ENCODE peak calls at places on chromosomes 1 and 21, in six cellular contexts. A, S, V, T, X and G are unnamed samples.

GRCh38 chr1:31524196-31524967 is 51.9 kb upstream of the TINAGL1 start:
- DNase-seq in V (no peak), A (no peak), X (no peak), T (no peak), S (no peak), G (no peak)

GRCh38 chr1:116290085-116290670 is 82.9 kb upstream of the ATP1A1 start:
- DNase-seq in S (peak), T (no peak), V (no peak), X (peak), A (no peak), G (peak)

GRCh38 chr1:92486251-92487077 is at the start of gene GFI1:
- DNase-seq in V (peak), T (peak), X (peak), S (no peak), A (no peak), G (peak)

GRCh38 chr1:41629571-41629970 is 145.1 kb upstream of the EDN2 start:
- DNase-seq in V (no peak), T (no peak), X (no peak), S (peak), A (no peak), G (peak)

GRCh38 chr1:16631248-16632043 is 18.1 kb upstream of the NBPF1 start:
- DNase-seq in V (no peak), T (no peak), A (no peak), X (peak), S (no peak), G (peak)

GRCh38 chr1:61450454-61451213 is 274.3 kb downstream of the TM2D1 start:
- DNase-seq in T (no peak), S (no peak), X (no peak), V (no peak), A (no peak), G (no peak)

GRCh38 chr1:82227696-82228095 is 427.0 kb downstream of the ADGRL2 start:
- DNase-seq in T (no peak), X (no peak), S (peak), A (no peak), V (no peak), G (no peak)

GRCh38 chr21:38831526-38832467 is 26.1 kb downstream of the ETS2 start:
- DNase-seq in X (no peak), V (peak), T (no peak), S (peak), A (no peak), G (peak)

GRCh38 chr1:235397733-235398132 is 30.5 kb downstream of the TBCE start:
- DNase-seq in T (no peak), S (peak), A (no peak), X (no peak), V (no peak), G (peak)

GRCh38 chr1:43367026-43367903 is 546 bp downstream of the ELOVL1 start:
- DNase-seq in A (no peak), X (peak), S (no peak), V (no peak), T (no peak), G (peak)

GRCh38 chr1:203628185-203628996 is 1.8 kb downstream of the ATP2B4 start:
- DNase-seq in V (peak), A (peak), X (no peak), T (no peak), S (no peak), G (peak)

GRCh38 chr1:54397090-54397591 is 9.1 kb downstream of the SSBP3 start:
- DNase-seq in X (no peak), T (peak), S (no peak), V (no peak), A (no peak), G (no peak)

GRCh38 chr1:192489046-192489445 is 86.5 kb upstream of the RGS1 start:
- DNase-seq in T (no peak), A (no peak), V (no peak), S (peak), X (no peak), G (no peak)

GRCh38 chr1:47812848-47813508 is 184.2 kb downstream of the TRABD2B start:
- DNase-seq in A (no peak), V (no peak), S (no peak), X (no peak), T (no peak), G (no peak)

GRCh38 chr21:38956791-38957571 is 151.3 kb downstream of the ETS2 start:
- DNase-seq in X (no peak), T (peak), A (no peak), V (no peak), S (no peak), G (no peak)

GRCh38 chr1:175019524-175019923 is 3.7 kb downstream of the MRPS14 start:
- DNase-seq in S (no peak), A (no peak), V (no peak), T (no peak), X (no peak), G (no peak)

GRCh38 chr1:171741872-171742576 is at the start of gene VAMP4:
- DNase-seq in X (peak), S (peak), T (peak), A (peak), V (peak), G (peak)

GRCh38 chr1:39574646-39575045 is 1.9 kb downstream of the PABPC4 start:
- DNase-seq in T (peak), X (no peak), V (no peak), S (no peak), A (no peak), G (no peak)

GRCh38 chr1:182193908-182194550 is 132.5 kb upstream of the ZNF648 start:
- DNase-seq in V (peak), A (no peak), T (no peak), X (no peak), S (peak), G (no peak)

GRCh38 chr1:165253818-165254254 is 102.7 kb downstream of the LMX1A start:
- DNase-seq in A (no peak), X (no peak), V (no peak), S (no peak), T (no peak), G (no peak)

GRCh38 chr1:10776206-10776905 is 20.1 kb downstream of the CASZ1 start:
- DNase-seq in T (peak), V (no peak), A (no peak), S (no peak), X (no peak), G (no peak)